ENCODE peak calls at places on chromosomes 13 and 19, in ten cellular contexts. A is GM23338, R is cardiac muscle cell, T is mesenchymal stem cell, Q is tibial nerve, K is adipocyte, B is neuronal stem cell, Z is small intestine, M is aorta, Y is upper lobe of right lung. C is an unnamed sample. For H3K4me1, the result is how much of the 10 kb centered on the place peaks cover.

GRCh38 chr13:20177049-20177831 is 15.5 kb downstream of the GJB2 start:
- DNase-seq in A (peak), R (no peak), T (no peak), Q (no peak), K (no peak), B (no peak), Z (no peak), M (no peak), Y (no peak), C (no peak)

GRCh38 chr13:98676239-98676638 is 76.2 kb downstream of the SLC15A1 start:
- DNase-seq in A (no peak), R (no peak), T (no peak), Q (no peak), K (no peak), B (no peak), Z (no peak), M (no peak), Y (no peak), C (no peak)

GRCh38 chr13:33119022-33119735 is 103.0 kb downstream of the KL start:
- DNase-seq in A (peak), R (no peak), T (no peak), Q (no peak), K (peak), B (no peak), Z (no peak), M (no peak), Y (no peak), C (peak)

GRCh38 chr13:97359181-97360057 is 74.5 kb upstream of the RAP2A start:
- DNase-seq in A (peak), R (peak), T (peak), Q (peak), K (peak), B (peak), Z (peak), M (no peak), Y (no peak), C (peak)

GRCh38 chr13:37640499-37640898 is 41.9 kb upstream of the POSTN start:
- DNase-seq in A (peak), R (peak), T (peak), Q (no peak), K (peak), B (no peak), Z (peak), M (no peak), Y (no peak), C (peak)

GRCh38 chr19:27858981-27859581 is 1353.9 kb downstream of the UQCRFS1 start:
- DNase-seq in A (no peak), R (no peak), T (no peak), Q (no peak), K (no peak), B (no peak), Z (no peak), M (no peak), Y (no peak), C (no peak)

GRCh38 chr19:3612330-3612729 is 5.7 kb upstream of the TBXA2R start:
- DNase-seq in A (no peak), R (no peak), T (no peak), Q (no peak), K (no peak), B (no peak), Z (no peak), M (peak), Y (peak), C (no peak)

GRCh38 chr19:39792999-39793546 is 14.4 kb downstream of the LEUTX start:
- DNase-seq in A (peak), R (peak), T (peak), Q (peak), K (peak), B (peak), Z (peak), M (peak), Y (peak), C (peak)

GRCh38 chr19:3844596-3844995 is 24.2 kb downstream of the ZFR2 start:
- DNase-seq in A (no peak), R (no peak), T (no peak), Q (no peak), K (peak), B (no peak), Z (no peak), M (no peak), Y (no peak), C (peak)

GRCh38 chr19:13150919-13151604 is 851 bp downstream of the IER2 start:
- DNase-seq in A (no peak), R (peak), T (peak), Q (no peak), K (peak), B (peak), Z (no peak), M (no peak), Y (no peak), C (no peak)

GRCh38 chr19:5961969-5962945 is 15.7 kb downstream of the RANBP3 start:
- DNase-seq in A (no peak), R (peak), T (peak), Q (no peak), K (no peak), B (no peak), Z (peak), M (peak), Y (peak), C (no peak)

GRCh38 chr19:17997969-17998826 is 9.8 kb upstream of the ARRDC2 start:
- DNase-seq in A (peak), R (no peak), T (peak), Q (no peak), K (peak), B (no peak), Z (peak), M (peak), Y (peak), C (no peak)

GRCh38 chr13:99636306-99636705 is 135.0 kb downstream of the TM9SF2 start:
- DNase-seq in A (no peak), R (no peak), T (no peak), Q (no peak), K (no peak), B (no peak), Z (no peak), M (no peak), Y (no peak), C (no peak)

GRCh38 chr13:105990256-105990958 is 545.1 kb downstream of the EFNB2 start:
- DNase-seq in A (no peak), R (no peak), T (peak), Q (no peak), K (no peak), B (no peak), Z (no peak), M (no peak), Y (no peak), C (peak)

GRCh38 chr19:10424011-10424637 is 3.8 kb downstream of the PDE4A start:
- DNase-seq in A (peak), R (peak), T (peak), Q (peak), K (peak), B (peak), Z (peak), M (peak), Y (peak), C (peak)

GRCh38 chr19:30719189-30719990 is 347.2 kb downstream of the ZNF536 start:
- DNase-seq in A (peak), R (peak), T (peak), Q (peak), K (peak), B (no peak), Z (peak), M (no peak), Y (peak), C (peak)

GRCh38 chr13:33904431-33904830 is 86.5 kb downstream of the RFC3 start:
- DNase-seq in A (no peak), R (no peak), T (no peak), Q (no peak), K (no peak), B (no peak), Z (no peak), M (no peak), Y (no peak), C (no peak)

DNA sequence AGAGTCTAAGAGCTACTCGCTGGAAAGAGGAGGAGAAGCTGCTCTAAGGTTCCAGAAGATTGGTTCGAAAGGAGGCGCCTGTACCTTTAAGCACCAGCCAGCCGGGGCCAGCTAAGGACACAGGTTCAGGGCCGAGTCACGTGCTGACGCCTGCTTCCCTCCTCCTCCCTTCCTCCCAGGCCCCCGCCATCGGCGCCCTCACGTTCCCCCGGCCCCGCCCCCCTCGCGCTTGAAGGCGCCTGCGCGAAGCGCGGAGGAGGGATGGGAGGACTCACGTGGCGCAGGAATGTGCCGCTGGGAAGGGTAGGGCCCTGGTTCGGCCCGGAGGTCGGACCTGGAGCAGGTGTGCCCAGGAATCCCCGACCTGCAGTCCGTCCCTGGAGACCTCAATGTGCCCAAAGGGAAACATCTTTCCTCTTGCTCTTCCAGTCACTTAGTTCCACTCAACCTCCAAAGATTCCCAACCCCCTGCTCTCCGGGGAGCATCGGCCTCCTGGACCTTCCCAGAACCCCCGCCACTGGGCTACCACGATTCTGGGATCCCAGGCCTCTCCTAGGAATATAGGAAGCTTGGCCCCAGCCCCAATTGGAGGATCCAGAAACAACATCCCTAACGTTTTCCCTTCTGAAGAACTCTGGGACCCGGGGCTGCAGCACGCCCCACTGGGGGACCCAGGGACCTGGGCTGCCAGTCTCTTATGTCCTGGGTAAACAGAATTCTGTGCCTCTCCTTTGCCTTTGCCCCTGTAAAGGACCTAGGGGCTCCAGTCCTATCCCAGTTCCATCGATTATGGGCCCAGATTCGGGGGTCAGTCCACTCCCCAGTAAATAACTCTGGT is 2.5 kb downstream of the DBP start:
- DNase-seq in A (peak), R (peak), T (peak), Q (peak), K (peak), B (peak), Z (peak), M (peak), Y (peak), C (peak)
- H3K4me1 ChIP-seq in A (under half), R (under half), T (half or more), Q (under half), K (under half), B (under half), Z (under half), M (under half), Y (under half), C (under half)

GRCh38 chr19:282501-282900 is 8.7 kb downstream of the PLPP2 start:
- DNase-seq in A (no peak), R (no peak), T (no peak), Q (no peak), K (no peak), B (no peak), Z (no peak), M (no peak), Y (no peak), C (no peak)
- H3K4me3 ChIP-seq in A (no peak), R (no peak), T (no peak), Q (no peak), K (no peak), B (no peak), Z (no peak), M (no peak), Y (no peak), C (no peak)

GRCh38 chr19:19446655-19447437 is 41.4 kb downstream of the GATAD2A start:
- DNase-seq in A (peak), R (no peak), T (no peak), Q (no peak), K (no peak), B (no peak), Z (no peak), M (no peak), Y (no peak), C (no peak)
- H3K4me1 ChIP-seq in A (under half), R (under half), T (under half), Q (under half), K (under half), B (under half), Z (under half), M (under half), Y (under half), C (under half)

DNA sequence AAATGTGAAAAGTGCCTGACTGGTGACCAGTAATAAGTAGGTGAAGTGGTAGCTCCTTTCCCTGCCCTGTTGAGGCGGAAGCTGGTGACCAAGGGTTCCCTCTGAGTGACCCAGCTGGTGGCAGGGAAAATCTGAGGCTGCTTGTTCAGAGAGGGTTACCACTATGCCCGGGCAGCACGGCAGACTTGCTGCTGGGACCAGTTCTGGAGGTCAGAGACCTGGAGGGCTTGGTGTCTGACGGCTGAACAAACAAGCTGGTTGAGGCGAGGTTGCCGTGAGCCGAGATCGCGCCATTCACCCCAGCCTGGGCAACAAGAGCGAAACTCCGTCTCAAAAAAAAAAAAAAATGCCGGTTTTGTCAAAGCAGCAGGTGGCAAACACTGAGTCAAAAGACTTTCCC is 80.1 kb downstream of the ZNF429 start:
- DNase-seq in A (no peak), R (no peak), T (no peak), Q (no peak), K (no peak), B (no peak), Z (no peak), M (no peak), Y (no peak), C (no peak)
- H3K4me3 ChIP-seq in A (no peak), R (no peak), T (no peak), Q (no peak), K (no peak), B (no peak), Z (no peak), M (no peak), Y (no peak), C (no peak)

GRCh38 chr19:44749318-44749717 is 810 bp downstream of the BCL3 start:
- DNase-seq in A (no peak), R (no peak), T (no peak), Q (no peak), K (no peak), B (no peak), Z (peak), M (no peak), Y (no peak), C (no peak)

GRCh38 chr19:44746946-44747738 is 1.4 kb upstream of the BCL3 start:
- DNase-seq in A (peak), R (peak), T (peak), Q (peak), K (peak), B (peak), Z (peak), M (peak), Y (peak), C (peak)

GRCh38 chr19:44749994-44750393 is 1.5 kb downstream of the BCL3 start:
- DNase-seq in A (no peak), R (no peak), T (no peak), Q (no peak), K (no peak), B (no peak), Z (no peak), M (no peak), Y (no peak), C (no peak)

GRCh38 chr19:44747739-44748425 is 626 bp upstream of the BCL3 start:
- DNase-seq in A (peak), R (peak), T (peak), Q (no peak), K (peak), B (no peak), Z (peak), M (peak), Y (peak), C (peak)

DNA sequence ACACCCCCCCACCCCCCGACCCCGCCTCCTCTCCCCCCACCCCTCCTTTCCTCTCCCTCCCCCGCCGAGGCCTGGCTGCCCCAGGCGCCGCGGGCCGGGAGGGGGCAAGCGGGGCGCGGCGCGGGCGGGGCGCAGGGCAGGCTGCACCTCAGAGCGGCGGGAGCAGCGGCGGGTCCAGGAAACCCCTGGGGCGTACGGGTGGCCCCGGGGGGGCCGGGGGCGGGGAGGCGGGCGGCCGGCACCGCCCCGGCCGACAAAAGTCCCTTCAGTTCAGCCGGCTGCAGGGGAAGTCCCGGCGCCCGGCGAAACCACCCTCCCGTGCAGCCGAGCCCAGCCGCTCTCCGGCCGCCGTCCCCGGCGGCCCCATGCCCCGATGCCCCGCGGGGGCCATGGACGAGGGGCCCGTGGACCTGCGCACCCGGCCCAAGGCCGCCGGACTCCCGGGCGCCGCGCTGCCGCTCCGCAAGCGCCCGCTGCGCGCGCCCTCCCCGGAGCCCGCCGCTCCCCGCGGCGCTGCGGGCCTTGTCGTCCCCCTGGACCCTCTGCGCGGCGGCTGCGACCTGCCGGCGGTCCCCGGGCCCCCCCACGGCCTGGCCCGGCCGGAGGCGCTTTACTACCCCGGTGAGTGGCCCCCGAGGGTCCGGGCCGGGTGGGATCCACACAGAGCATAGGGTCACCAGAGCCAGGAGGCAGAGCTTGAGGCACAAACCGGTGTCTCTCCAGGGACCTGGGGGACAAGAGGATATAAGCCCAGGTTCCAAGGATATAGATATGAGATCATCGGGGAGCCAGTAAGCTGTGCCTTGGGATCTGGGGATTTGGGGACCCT is at the start of gene BCL3:
- DNase-seq in A (peak), R (peak), T (peak), Q (no peak), K (peak), B (no peak), Z (peak), M (peak), Y (peak), C (no peak)
- H3K4me1 ChIP-seq in A (under half), R (under half), T (under half), Q (half or more), K (half or more), B (under half), Z (under half), M (under half), Y (half or more), C (under half)

GRCh38 chr19:44848036-44848804 is 2.1 kb downstream of the NECTIN2 start:
- DNase-seq in A (peak), R (peak), T (peak), Q (no peak), K (peak), B (peak), Z (no peak), M (peak), Y (no peak), C (peak)
- H3K4me3 ChIP-seq in A (peak), R (peak), T (peak), Q (peak), K (peak), B (peak), Z (no peak), M (peak), Y (peak), C (peak)

GRCh38 chr19:55857149-55857548 is 20.8 kb downstream of the NLRP4 start:
- DNase-seq in A (no peak), R (no peak), T (no peak), Q (no peak), K (no peak), B (no peak), Z (no peak), M (no peak), Y (no peak), C (no peak)
- H3K4me1 ChIP-seq in A (under half), R (under half), T (under half), Q (under half), K (under half), B (under half), Z (under half), M (under half), Y (under half), C (under half)

GRCh38 chr19:47445937-47446402 is 25.7 kb downstream of the SLC8A2 start:
- DNase-seq in A (peak), R (peak), T (peak), Q (no peak), K (peak), B (no peak), Z (no peak), M (peak), Y (peak), C (no peak)
- H3K4me3 ChIP-seq in A (peak), R (no peak), T (no peak), Q (no peak), K (no peak), B (no peak), Z (no peak), M (no peak), Y (no peak), C (no peak)

GRCh38 chr19:29665215-29665825 is at the start of gene PLEKHF1:
- DNase-seq in A (peak), R (peak), T (peak), Q (peak), K (peak), B (peak), Z (peak), M (peak), Y (peak), C (peak)
- H3K4me1 ChIP-seq in A (under half), R (under half), T (half or more), Q (under half), K (half or more), B (under half), Z (under half), M (under half), Y (under half), C (half or more)

GRCh38 chr19:29679598-29680210 is 14.4 kb downstream of the PLEKHF1 start:
- DNase-seq in A (no peak), R (no peak), T (no peak), Q (no peak), K (no peak), B (no peak), Z (no peak), M (peak), Y (no peak), C (no peak)

GRCh38 chr19:29678484-29679106 is 13.3 kb downstream of the PLEKHF1 start:
- DNase-seq in A (no peak), R (no peak), T (no peak), Q (peak), K (no peak), B (no peak), Z (no peak), M (peak), Y (peak), C (no peak)

GRCh38 chr19:29681422-29682235 is 16.4 kb downstream of the PLEKHF1 start:
- DNase-seq in A (no peak), R (no peak), T (no peak), Q (no peak), K (peak), B (no peak), Z (no peak), M (peak), Y (no peak), C (peak)

GRCh38 chr19:29680937-29681336 is 15.7 kb downstream of the PLEKHF1 start:
- DNase-seq in A (no peak), R (no peak), T (no peak), Q (no peak), K (no peak), B (no peak), Z (no peak), M (peak), Y (no peak), C (no peak)

DNA sequence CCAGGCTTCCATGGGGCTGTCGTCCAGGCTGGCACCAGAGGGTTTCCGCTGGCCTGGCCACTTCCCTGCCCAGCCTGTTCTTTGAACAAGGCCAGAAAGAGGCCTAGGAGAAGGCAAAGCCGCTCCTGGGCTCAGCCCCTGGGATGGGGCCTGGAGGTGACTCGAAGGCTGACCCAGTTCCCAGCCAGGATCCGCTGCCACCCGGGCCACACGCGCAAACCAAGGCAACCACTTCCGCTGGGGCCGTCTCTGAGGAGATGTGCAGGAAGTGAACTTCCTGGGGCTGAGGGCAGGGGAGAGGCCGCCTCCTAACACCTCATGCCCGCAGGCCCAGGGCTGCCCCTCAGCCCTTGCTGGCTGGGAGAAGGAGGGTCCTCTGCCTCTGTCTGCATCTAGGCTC is 15.2 kb downstream of the PLEKHF1 start:
- DNase-seq in A (no peak), R (no peak), T (no peak), Q (no peak), K (no peak), B (no peak), Z (peak), M (peak), Y (peak), C (no peak)
- H3K4me3 ChIP-seq in A (no peak), R (no peak), T (no peak), Q (no peak), K (no peak), B (no peak), Z (no peak), M (no peak), Y (no peak), C (no peak)